ENCODE peak calls at places on chromosomes 11 and 22, in six cellular contexts. One of them, this sample, is unnamed.
A peak's percentile ranks its signal among the peaks of the same experiment; 100 is the strongest.

GRCh38 chr11:12087075-12087775 is 23.2 kb upstream of the MICAL2 start:
- DNase-seq in upper lobe of right lung: no peak
- DNase-seq in CD8-positive, alpha-beta T cell: peak; percentile 34
- DNase-seq in gastrocnemius medialis: no peak
- DNase-seq in lower lobe of right lung: peak; percentile 68
- DNase-seq in GM23248: peak; percentile 90
- DNase-seq in this sample: no peak

GRCh38 chr11:67266424-67267187 is at the start of gene GRK2:
- DNase-seq in upper lobe of right lung: peak; percentile 82
- DNase-seq in CD8-positive, alpha-beta T cell: peak; percentile 45
- DNase-seq in gastrocnemius medialis: no peak
- DNase-seq in lower lobe of right lung: peak; percentile 75
- DNase-seq in GM23248: peak; percentile 86
- DNase-seq in this sample: peak; percentile 46

GRCh38 chr11:1884123-1884415 is 7.6 kb downstream of the PRR33 start:
- DNase-seq in upper lobe of right lung: peak; percentile 36
- DNase-seq in CD8-positive, alpha-beta T cell: no peak
- DNase-seq in gastrocnemius medialis: no peak
- DNase-seq in lower lobe of right lung: no peak
- DNase-seq in GM23248: no peak
- DNase-seq in this sample: peak; percentile 13

GRCh38 chr11:102793677-102794290 is 4.2 kb downstream of the MMP1 start:
- DNase-seq in upper lobe of right lung: no peak
- DNase-seq in CD8-positive, alpha-beta T cell: no peak
- DNase-seq in gastrocnemius medialis: no peak
- DNase-seq in lower lobe of right lung: no peak
- DNase-seq in GM23248: no peak
- DNase-seq in this sample: no peak

GRCh38 chr11:5234390-5234834 is at the start of gene HBD:
- DNase-seq in upper lobe of right lung: no peak
- DNase-seq in CD8-positive, alpha-beta T cell: no peak
- DNase-seq in gastrocnemius medialis: no peak
- DNase-seq in lower lobe of right lung: no peak
- DNase-seq in GM23248: peak; percentile 64
- DNase-seq in this sample: no peak

GRCh38 chr22:25111579-25112517 is 87.8 kb upstream of the CRYBB3 start:
- DNase-seq in upper lobe of right lung: peak; percentile 87
- DNase-seq in CD8-positive, alpha-beta T cell: no peak
- DNase-seq in gastrocnemius medialis: peak; percentile 56
- DNase-seq in lower lobe of right lung: peak; percentile 81
- DNase-seq in GM23248: peak; percentile 7
- DNase-seq in this sample: no peak

GRCh38 chr22:20297414-20298109 is 22.3 kb downstream of the DGCR6L start:
- DNase-seq in upper lobe of right lung: no peak
- DNase-seq in CD8-positive, alpha-beta T cell: no peak
- DNase-seq in gastrocnemius medialis: no peak
- DNase-seq in lower lobe of right lung: no peak
- DNase-seq in GM23248: no peak
- DNase-seq in this sample: no peak

GRCh38 chr22:23850136-23850611 is 7.5 kb upstream of the SLC2A11 start:
- DNase-seq in upper lobe of right lung: no peak
- DNase-seq in CD8-positive, alpha-beta T cell: no peak
- DNase-seq in gastrocnemius medialis: no peak
- DNase-seq in lower lobe of right lung: no peak
- DNase-seq in GM23248: no peak
- DNase-seq in this sample: no peak

GRCh38 chr11:79189604-79190003 is 251.2 kb downstream of the TENM4 start:
- DNase-seq in upper lobe of right lung: no peak
- DNase-seq in CD8-positive, alpha-beta T cell: no peak
- DNase-seq in gastrocnemius medialis: no peak
- DNase-seq in lower lobe of right lung: no peak
- DNase-seq in GM23248: no peak
- DNase-seq in this sample: no peak

GRCh38 chr22:49046546-49047305 is 780.9 kb downstream of the BRD1 start:
- DNase-seq in upper lobe of right lung: peak; percentile 63
- DNase-seq in CD8-positive, alpha-beta T cell: no peak
- DNase-seq in gastrocnemius medialis: no peak
- DNase-seq in lower lobe of right lung: no peak
- DNase-seq in GM23248: no peak
- DNase-seq in this sample: peak; percentile 23

GRCh38 chr11:64229959-64230208 is 464 bp upstream of the DNAJC4 start:
- DNase-seq in upper lobe of right lung: no peak
- DNase-seq in CD8-positive, alpha-beta T cell: no peak
- DNase-seq in gastrocnemius medialis: no peak
- DNase-seq in lower lobe of right lung: no peak
- DNase-seq in GM23248: no peak
- DNase-seq in this sample: no peak

GRCh38 chr22:27775087-27775697 is 26.4 kb downstream of the MN1 start:
- DNase-seq in upper lobe of right lung: no peak
- DNase-seq in CD8-positive, alpha-beta T cell: no peak
- DNase-seq in gastrocnemius medialis: no peak
- DNase-seq in lower lobe of right lung: no peak
- DNase-seq in GM23248: peak; percentile 75
- DNase-seq in this sample: no peak

GRCh38 chr11:15783619-15784018 is 572.7 kb downstream of the SOX6 start:
- DNase-seq in upper lobe of right lung: no peak
- DNase-seq in CD8-positive, alpha-beta T cell: no peak
- DNase-seq in gastrocnemius medialis: no peak
- DNase-seq in lower lobe of right lung: no peak
- DNase-seq in GM23248: no peak
- DNase-seq in this sample: no peak

DNA sequence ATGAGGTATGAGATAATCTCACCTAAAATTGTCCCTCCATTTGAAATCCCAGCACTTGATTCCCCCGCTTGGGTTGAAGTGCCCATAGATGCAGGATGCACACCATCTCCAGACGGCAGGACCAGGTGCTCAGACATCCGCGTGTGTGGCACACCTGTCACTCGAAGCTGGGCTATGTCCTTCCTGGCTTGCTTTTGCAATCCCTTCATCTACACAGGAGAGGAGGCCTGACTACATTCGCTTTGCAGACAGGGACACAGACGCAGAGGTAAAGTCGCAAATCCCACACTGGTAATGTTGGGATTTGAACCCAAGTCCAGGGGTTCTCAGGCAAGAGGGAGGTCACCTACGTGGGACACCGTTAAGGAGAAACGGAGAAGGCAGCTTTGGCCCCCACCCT is 7.2 kb upstream of the CYTH4 start:
- DNase-seq in upper lobe of right lung: no peak
- DNase-seq in CD8-positive, alpha-beta T cell: no peak
- DNase-seq in gastrocnemius medialis: no peak
- DNase-seq in lower lobe of right lung: peak; percentile 10
- DNase-seq in GM23248: no peak
- DNase-seq in this sample: no peak
- H3K4me3 ChIP-seq in upper lobe of right lung: no peak overlapping the region
- H3K4me3 ChIP-seq in CD8-positive, alpha-beta T cell: no peak overlapping the region
- H3K4me3 ChIP-seq in gastrocnemius medialis: no peak overlapping the region
- H3K4me3 ChIP-seq in lower lobe of right lung: no peak overlapping the region
- H3K4me3 ChIP-seq in GM23248: no peak overlapping the region
- H3K4me3 ChIP-seq in this sample: no peak overlapping the region

GRCh38 chr11:122977455-122978302 is 4.0 kb downstream of the BSX start:
- DNase-seq in upper lobe of right lung: no peak
- DNase-seq in CD8-positive, alpha-beta T cell: no peak
- DNase-seq in gastrocnemius medialis: no peak
- DNase-seq in lower lobe of right lung: no peak
- DNase-seq in GM23248: peak; percentile 18
- DNase-seq in this sample: no peak
- H3K27me3 ChIP-seq in upper lobe of right lung: peaks cover 97% of the 10 kb centered on the region
- H3K27me3 ChIP-seq in CD8-positive, alpha-beta T cell: peaks cover 56% of the 10 kb centered on the region
- H3K27me3 ChIP-seq in gastrocnemius medialis: peaks cover 79% of the 10 kb centered on the region
- H3K27me3 ChIP-seq in lower lobe of right lung: peaks cover 100% of the 10 kb centered on the region
- H3K27me3 ChIP-seq in GM23248: peaks cover 97% of the 10 kb centered on the region
- H3K27me3 ChIP-seq in this sample: peaks cover 6% of the 10 kb centered on the region

GRCh38 chr11:86062719-86063118 is 6.2 kb downstream of the PICALM start:
- DNase-seq in upper lobe of right lung: no peak
- DNase-seq in CD8-positive, alpha-beta T cell: no peak
- DNase-seq in gastrocnemius medialis: no peak
- DNase-seq in lower lobe of right lung: no peak
- DNase-seq in GM23248: peak; percentile 48
- DNase-seq in this sample: no peak
- H3K4me3 ChIP-seq in upper lobe of right lung: peak overlapping the region; percentile 9
- H3K4me3 ChIP-seq in CD8-positive, alpha-beta T cell: no peak overlapping the region
- H3K4me3 ChIP-seq in gastrocnemius medialis: peak overlapping the region; percentile 8
- H3K4me3 ChIP-seq in lower lobe of right lung: peak overlapping the region; percentile 93
- H3K4me3 ChIP-seq in GM23248: peak overlapping the region; percentile 98
- H3K4me3 ChIP-seq in this sample: no peak overlapping the region

GRCh38 chr22:22245935-22246525 is 1.4 kb downstream of the VPREB1 start:
- DNase-seq in upper lobe of right lung: no peak
- DNase-seq in CD8-positive, alpha-beta T cell: no peak
- DNase-seq in gastrocnemius medialis: no peak
- DNase-seq in lower lobe of right lung: no peak
- DNase-seq in GM23248: no peak
- DNase-seq in this sample: no peak

GRCh38 chr22:22243033-22243680 is 1.4 kb upstream of the VPREB1 start:
- DNase-seq in upper lobe of right lung: no peak
- DNase-seq in CD8-positive, alpha-beta T cell: no peak
- DNase-seq in gastrocnemius medialis: no peak
- DNase-seq in lower lobe of right lung: no peak
- DNase-seq in GM23248: no peak
- DNase-seq in this sample: no peak

GRCh38 chr22:22246706-22247105 is 2.1 kb downstream of the VPREB1 start:
- DNase-seq in upper lobe of right lung: no peak
- DNase-seq in CD8-positive, alpha-beta T cell: no peak
- DNase-seq in gastrocnemius medialis: no peak
- DNase-seq in lower lobe of right lung: no peak
- DNase-seq in GM23248: no peak
- DNase-seq in this sample: no peak

GRCh38 chr22:22244337-22245250 is at the start of gene VPREB1:
- DNase-seq in upper lobe of right lung: no peak
- DNase-seq in CD8-positive, alpha-beta T cell: no peak
- DNase-seq in gastrocnemius medialis: no peak
- DNase-seq in lower lobe of right lung: no peak
- DNase-seq in GM23248: no peak
- DNase-seq in this sample: no peak

GRCh38 chr22:22245256-22245909 is 797 bp downstream of the VPREB1 start:
- DNase-seq in upper lobe of right lung: no peak
- DNase-seq in CD8-positive, alpha-beta T cell: no peak
- DNase-seq in gastrocnemius medialis: no peak
- DNase-seq in lower lobe of right lung: no peak
- DNase-seq in GM23248: no peak
- DNase-seq in this sample: no peak
- H3K27me3 ChIP-seq in upper lobe of right lung: peaks cover 22% of the 10 kb centered on the region
- H3K27me3 ChIP-seq in CD8-positive, alpha-beta T cell: no peaks in the 10 kb centered on the region
- H3K27me3 ChIP-seq in gastrocnemius medialis: no peaks in the 10 kb centered on the region
- H3K27me3 ChIP-seq in lower lobe of right lung: peaks cover 42% of the 10 kb centered on the region
- H3K27me3 ChIP-seq in GM23248: peaks cover 52% of the 10 kb centered on the region
- H3K27me3 ChIP-seq in this sample: no peaks in the 10 kb centered on the region

DNA sequence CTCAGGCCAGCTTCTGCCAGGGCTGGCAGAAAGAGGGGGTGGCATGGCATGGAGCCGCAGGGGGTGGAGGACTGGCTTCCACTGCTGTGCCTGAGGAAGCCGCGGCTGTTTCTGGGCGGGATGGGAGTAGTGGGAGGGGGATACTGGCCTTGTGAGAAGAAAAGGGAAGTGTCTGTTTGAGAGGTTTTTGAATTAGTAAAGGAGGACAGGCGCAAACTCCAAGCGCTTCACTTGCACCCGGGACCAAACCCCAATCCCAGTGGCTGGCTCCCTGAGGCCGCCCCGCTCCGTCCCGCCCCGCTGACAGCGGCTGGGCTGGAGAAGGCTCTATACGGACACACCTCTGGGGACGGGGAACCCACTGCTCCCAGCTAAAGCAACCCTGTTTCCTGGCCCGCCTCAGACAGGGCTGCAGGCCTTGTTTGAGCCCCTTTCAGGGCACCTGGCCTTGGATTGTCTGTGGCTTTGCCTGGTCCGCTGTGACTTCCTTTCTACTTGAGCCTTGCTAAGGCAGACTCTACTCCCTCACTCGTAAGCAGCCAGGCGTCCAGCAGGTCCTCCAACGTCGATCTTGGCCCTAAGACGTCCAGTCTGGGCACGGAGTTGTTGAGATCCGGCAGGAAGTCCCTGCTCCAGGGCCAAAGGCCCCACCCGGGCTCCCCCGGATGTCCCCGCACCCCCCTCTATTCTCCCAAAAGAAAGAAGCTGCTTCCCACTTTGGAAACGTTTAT is 2.2 kb downstream of the APOA1 start:
- DNase-seq in upper lobe of right lung: no peak
- DNase-seq in CD8-positive, alpha-beta T cell: no peak
- DNase-seq in gastrocnemius medialis: no peak
- DNase-seq in lower lobe of right lung: no peak
- DNase-seq in GM23248: no peak
- DNase-seq in this sample: no peak
- H3K4me3 ChIP-seq in upper lobe of right lung: peak overlapping the region; percentile 41
- H3K4me3 ChIP-seq in CD8-positive, alpha-beta T cell: peak overlapping the region; percentile 63
- H3K4me3 ChIP-seq in gastrocnemius medialis: peak overlapping the region; percentile 44
- H3K4me3 ChIP-seq in lower lobe of right lung: peak overlapping the region; percentile 54
- H3K4me3 ChIP-seq in GM23248: peak overlapping the region; percentile 46
- H3K4me3 ChIP-seq in this sample: peak overlapping the region; percentile 22

GRCh38 chr11:94771951-94772350 is 3.8 kb downstream of the AMOTL1 start:
- DNase-seq in upper lobe of right lung: no peak
- DNase-seq in CD8-positive, alpha-beta T cell: no peak
- DNase-seq in gastrocnemius medialis: no peak
- DNase-seq in lower lobe of right lung: no peak
- DNase-seq in GM23248: no peak
- DNase-seq in this sample: no peak

GRCh38 chr11:94768602-94769511 is 701 bp downstream of the AMOTL1 start:
- DNase-seq in upper lobe of right lung: peak; percentile 83
- DNase-seq in CD8-positive, alpha-beta T cell: no peak
- DNase-seq in gastrocnemius medialis: no peak
- DNase-seq in lower lobe of right lung: peak; percentile 61
- DNase-seq in GM23248: peak; percentile 63
- DNase-seq in this sample: peak; percentile 38

GRCh38 chr11:94771390-94771789 is 3.2 kb downstream of the AMOTL1 start:
- DNase-seq in upper lobe of right lung: no peak
- DNase-seq in CD8-positive, alpha-beta T cell: no peak
- DNase-seq in gastrocnemius medialis: peak; percentile 51
- DNase-seq in lower lobe of right lung: no peak
- DNase-seq in GM23248: peak; percentile 42
- DNase-seq in this sample: no peak

GRCh38 chr11:94769897-94770296 is 1.7 kb downstream of the AMOTL1 start:
- DNase-seq in upper lobe of right lung: no peak
- DNase-seq in CD8-positive, alpha-beta T cell: no peak
- DNase-seq in gastrocnemius medialis: peak; percentile 51
- DNase-seq in lower lobe of right lung: no peak
- DNase-seq in GM23248: peak; percentile 51
- DNase-seq in this sample: no peak

DNA sequence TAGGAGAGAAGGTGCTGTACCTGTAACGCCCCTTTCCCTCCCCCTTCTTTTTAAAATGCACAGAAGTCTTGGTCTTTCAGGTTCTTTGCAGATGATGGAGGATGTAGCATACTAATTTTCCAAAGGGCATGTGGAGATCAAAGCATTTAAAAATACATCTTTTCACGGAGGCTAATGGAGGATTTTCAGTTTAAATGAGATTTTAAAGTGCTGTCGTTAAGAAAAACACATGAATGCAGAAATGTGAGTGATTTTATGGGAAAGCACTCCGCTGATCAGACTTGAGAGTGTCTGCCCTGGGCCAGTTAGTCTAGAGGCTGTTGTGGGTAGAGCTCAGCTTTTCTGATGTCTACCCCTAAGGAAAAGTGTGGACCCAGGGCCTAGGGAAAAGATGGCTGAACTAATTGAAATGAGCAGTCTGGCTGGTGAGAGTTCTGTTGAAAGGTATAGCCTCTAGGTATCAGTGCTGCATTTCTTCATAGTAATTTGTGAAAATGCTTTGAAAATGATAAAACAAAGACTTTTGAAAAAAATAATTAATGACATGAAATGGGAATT is 2.5 kb downstream of the AMOTL1 start:
- DNase-seq in upper lobe of right lung: no peak
- DNase-seq in CD8-positive, alpha-beta T cell: no peak
- DNase-seq in gastrocnemius medialis: no peak
- DNase-seq in lower lobe of right lung: no peak
- DNase-seq in GM23248: no peak
- DNase-seq in this sample: no peak
- H3K27me3 ChIP-seq in upper lobe of right lung: no peaks in the 10 kb centered on the region
- H3K27me3 ChIP-seq in CD8-positive, alpha-beta T cell: no peaks in the 10 kb centered on the region
- H3K27me3 ChIP-seq in gastrocnemius medialis: no peaks in the 10 kb centered on the region
- H3K27me3 ChIP-seq in lower lobe of right lung: no peaks in the 10 kb centered on the region
- H3K27me3 ChIP-seq in GM23248: no peaks in the 10 kb centered on the region
- H3K27me3 ChIP-seq in this sample: no peaks in the 10 kb centered on the region

This sample was measured in uterus.